ENCODE peak calls at places on chromosomes 11 and 22, in four cellular contexts. V, Z, I and L are unnamed samples.

GRCh38 chr11:65132988-65133700 is 1.2 kb downstream of the SYVN1 start:
- DNase-seq in V (peak; percentile 92), I (no peak), Z (peak; percentile 93), L (peak; percentile 89)

GRCh38 chr11:48162197-48162886 is 54.3 kb upstream of the OR4B1 start:
- DNase-seq in V (no peak), I (no peak), Z (no peak), L (no peak)

GRCh38 chr11:103624708-103625623 is 411.5 kb upstream of the DDI1 start:
- DNase-seq in Z (no peak), I (no peak), V (no peak), L (no peak)

GRCh38 chr11:75505966-75506692 is 19.6 kb downstream of the GDPD5 start:
- DNase-seq in V (no peak), Z (no peak), I (no peak), L (no peak)

GRCh38 chr11:1075341-1075911 is 752 bp downstream of the MUC2 start:
- DNase-seq in I (no peak), V (no peak), Z (peak; percentile 72), L (no peak)

GRCh38 chr11:44445500-44446340 is 119.7 kb upstream of the CD82 start:
- DNase-seq in V (no peak), Z (no peak), I (no peak), L (peak; percentile 10)

GRCh38 chr11:95187730-95188129 is 43.3 kb downstream of the SESN3 start:
- DNase-seq in I (no peak), Z (no peak), V (no peak), L (no peak)

GRCh38 chr11:17603056-17603825 is 56.2 kb downstream of the OTOG start:
- DNase-seq in Z (peak; percentile 59), V (no peak), I (no peak), L (peak; percentile 16)

GRCh38 chr11:126585388-126586302 is 230.2 kb downstream of the ST3GAL4 start:
- DNase-seq in I (peak; percentile 13), Z (peak; percentile 68), V (peak; percentile 22), L (peak; percentile 29)

GRCh38 chr22:17305076-17305475 is 64.2 kb upstream of the CECR2 start:
- DNase-seq in V (no peak), Z (peak; percentile 54), I (no peak), L (peak; percentile 2)

GRCh38 chr22:17303441-17303839 is 65.8 kb upstream of the CECR2 start:
- DNase-seq in V (no peak), I (no peak), Z (peak; percentile 68), L (peak; percentile 13)

GRCh38 chr22:17302616-17303015 is 66.6 kb upstream of the CECR2 start:
- DNase-seq in V (no peak), Z (peak; percentile 35), I (no peak), L (peak; percentile 1)

GRCh38 chr22:17300926-17301325 is 68.3 kb upstream of the CECR2 start:
- DNase-seq in I (no peak), Z (no peak), V (no peak), L (no peak)

GRCh38 chr22:17303840-17304779 is 65.2 kb upstream of the CECR2 start:
- DNase-seq in V (peak; percentile 21), I (no peak), Z (peak; percentile 79), L (peak; percentile 21)
- TF ChIP-seq POLR2AphosphoS5 in V (no peak), I (no peak), Z (no peak), L (no peak)

DNA sequence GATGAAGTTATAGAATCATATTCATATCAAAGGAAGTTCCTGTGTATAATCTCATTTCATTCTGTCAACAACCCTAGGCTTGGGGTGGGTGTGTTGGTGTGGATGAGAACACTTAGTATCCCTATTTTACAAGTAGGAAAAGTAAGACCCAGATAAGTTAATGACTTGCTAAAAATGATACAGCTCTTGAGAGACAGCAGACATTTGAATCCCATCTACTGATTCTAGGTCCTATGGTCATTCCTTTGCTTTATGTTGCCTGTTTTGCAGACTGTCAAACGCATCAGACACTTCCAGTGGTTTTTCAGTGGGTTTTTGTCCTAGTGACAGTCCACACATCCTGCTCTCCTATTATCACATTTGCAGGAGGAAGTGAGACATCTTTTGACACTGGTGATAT is 153.1 kb downstream of the TEAD1 start:
- DNase-seq in I (no peak), V (no peak), Z (no peak), L (no peak)
- H3K4me3 ChIP-seq in I (no peak overlapping the region), V (peak overlapping the region; percentile 28), Z (no peak overlapping the region), L (peak overlapping the region; percentile 46)

DNA sequence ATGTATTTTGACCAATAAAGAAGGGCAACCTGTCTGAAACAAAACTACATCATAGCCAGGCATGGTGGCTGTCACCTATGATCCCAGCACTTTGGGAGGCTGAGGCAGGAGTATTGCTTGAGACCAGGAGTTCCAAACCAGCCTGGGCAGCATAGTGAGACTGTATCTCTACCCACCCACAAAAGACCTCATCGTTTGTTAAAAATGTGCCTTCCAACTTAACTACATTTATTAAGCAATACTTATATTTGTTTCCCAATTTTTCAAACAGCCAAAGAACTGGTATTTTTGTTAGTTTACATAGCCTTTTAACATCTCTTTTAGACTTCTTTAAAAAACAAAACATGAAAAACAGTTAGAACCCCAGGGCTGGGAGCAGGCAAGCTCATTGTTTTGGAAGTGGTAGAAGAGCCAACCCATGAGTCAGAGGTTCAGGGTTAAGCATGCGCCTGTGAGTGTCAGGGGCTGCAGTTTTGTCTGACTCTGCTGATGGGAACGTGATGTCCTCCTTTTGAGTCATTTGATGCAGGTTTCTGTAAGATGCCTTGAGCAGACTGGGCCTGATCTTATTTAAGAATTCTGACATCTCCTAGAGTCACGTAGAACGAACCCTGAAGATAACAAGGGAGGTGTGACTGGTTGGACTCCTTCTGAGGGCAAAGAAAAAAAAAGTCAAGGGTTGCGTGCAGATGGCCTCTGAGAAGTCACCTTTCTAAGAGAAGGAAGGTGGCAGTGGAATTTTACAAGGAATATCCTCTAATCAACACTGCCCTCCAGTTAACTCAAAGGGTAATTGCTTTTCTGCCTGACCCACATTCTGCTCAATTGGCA is 53.8 kb upstream of the CRTAM start:
- DNase-seq in V (no peak), Z (no peak), I (no peak), L (no peak)
- TF ChIP-seq POLR2AphosphoS5 in V (no peak), Z (no peak), I (no peak), L (no peak)

DNA sequence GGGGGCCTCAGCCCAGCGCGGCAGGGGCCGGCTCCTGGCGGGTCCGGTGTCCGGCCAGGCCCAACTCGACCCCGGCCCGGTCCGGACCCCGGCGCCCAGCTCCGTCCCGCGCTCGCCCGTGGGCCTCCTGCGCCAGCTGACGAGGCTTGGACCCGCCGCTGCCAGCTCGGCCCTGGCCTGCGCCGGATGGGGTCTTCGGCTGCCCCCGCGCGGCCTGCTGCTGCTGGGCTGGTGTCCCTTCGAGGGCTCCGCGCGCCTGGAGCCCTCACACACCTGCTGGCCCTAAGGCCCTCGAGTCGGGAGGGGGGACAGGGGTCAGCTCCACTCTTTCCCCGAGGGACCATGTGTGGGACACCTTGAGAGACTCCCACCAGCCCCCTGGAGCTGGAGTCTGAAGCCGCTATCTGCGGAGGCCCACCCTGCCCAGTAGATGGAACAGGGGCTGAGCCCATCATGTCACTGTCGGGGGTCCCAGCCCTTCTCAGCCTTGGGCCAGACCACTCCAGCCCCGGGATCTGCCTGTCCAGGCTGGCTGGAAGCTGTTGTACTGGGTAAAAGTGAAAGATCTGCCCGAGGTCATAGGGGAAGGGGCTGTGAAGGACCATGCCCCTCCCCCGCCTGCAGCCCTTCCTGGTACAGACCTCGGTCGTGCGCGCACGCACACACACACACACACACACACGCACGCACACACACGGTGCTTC is 768 bp upstream of the CDKN1C start:
- DNase-seq in V (no peak), I (no peak), Z (peak; percentile 91), L (no peak)
- H3K4me3 ChIP-seq in V (peak overlapping the region; percentile 80), I (peak overlapping the region; percentile 34), Z (peak overlapping the region; percentile 75), L (peak overlapping the region; percentile 86)

GRCh38 chr11:57485217-57486007 is 25.1 kb downstream of the RTN4RL2 start:
- DNase-seq in Z (no peak), V (no peak), I (no peak), L (no peak)

GRCh38 chr11:57481915-57482781 is 21.8 kb downstream of the RTN4RL2 start:
- DNase-seq in Z (peak; percentile 73), V (no peak), I (no peak), L (no peak)

GRCh38 chr11:57482782-57483569 is 22.6 kb downstream of the RTN4RL2 start:
- DNase-seq in Z (peak; percentile 87), I (no peak), V (peak; percentile 35), L (peak; percentile 44)

GRCh38 chr11:57483570-57483934 is 23.2 kb downstream of the RTN4RL2 start:
- DNase-seq in V (no peak), Z (no peak), I (no peak), L (no peak)

DNA sequence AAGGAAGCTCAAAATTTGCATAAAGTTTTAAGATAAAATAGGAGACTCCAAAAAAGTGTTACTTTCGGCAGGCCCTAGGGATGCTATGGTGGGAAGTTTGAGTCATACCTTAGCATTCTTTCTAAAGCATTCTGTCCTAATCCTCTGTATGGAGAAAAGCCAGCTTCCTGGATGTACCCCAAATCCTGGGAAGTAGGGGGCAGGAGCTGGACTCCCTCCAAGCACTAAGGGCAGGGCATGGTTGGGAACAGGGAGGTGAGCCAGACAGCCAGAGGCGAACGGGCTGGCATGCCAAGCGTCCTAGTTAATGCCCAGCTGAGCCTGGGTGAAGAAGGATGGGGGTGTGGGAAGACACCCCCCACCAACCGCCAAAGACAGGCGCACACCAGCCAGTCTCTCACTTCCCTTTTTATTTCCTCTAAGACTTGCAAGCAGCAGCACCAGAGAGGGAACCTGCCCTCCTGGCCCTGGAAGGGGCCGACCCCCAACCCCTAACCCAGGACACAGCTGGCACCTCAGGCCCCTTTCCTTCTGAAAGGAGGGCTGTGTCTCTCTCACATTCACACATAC is 23.9 kb downstream of the RTN4RL2 start:
- DNase-seq in Z (peak; percentile 86), I (no peak), V (no peak), L (no peak)
- TF ChIP-seq POLR2AphosphoS5 in Z (no peak), I (no peak), V (no peak), L (no peak)

GRCh38 chr11:118223992-118224391 is 819 bp downstream of the JAML start:
- DNase-seq in I (no peak), V (no peak), Z (no peak), L (no peak)

GRCh38 chr11:118223576-118223975 is 1.2 kb downstream of the JAML start:
- DNase-seq in Z (no peak), I (no peak), V (no peak), L (no peak)

GRCh38 chr11:118226294-118226693 is 1.5 kb upstream of the JAML start:
- DNase-seq in Z (no peak), I (no peak), V (no peak), L (no peak)

GRCh38 chr11:118226781-118227180 is 2.0 kb upstream of the JAML start:
- DNase-seq in V (no peak), I (no peak), Z (no peak), L (no peak)

GRCh38 chr11:118224512-118225180 is at the start of gene JAML:
- DNase-seq in V (peak; percentile 60), I (no peak), Z (no peak), L (peak; percentile 29)
- H3K4me3 ChIP-seq in V (no peak within 1 kb of the TSS), I (no peak within 1 kb of the TSS), Z (peak within 1 kb of the TSS; percentile 34), L (peak within 1 kb of the TSS; percentile 31)

GRCh38 chr11:66904981-66905521 is 48.2 kb downstream of the LRFN4 start:
- DNase-seq in Z (no peak), I (no peak), V (no peak), L (no peak)

GRCh38 chr11:66906077-66906929 is 49.4 kb downstream of the LRFN4 start:
- DNase-seq in V (no peak), Z (no peak), I (no peak), L (peak; percentile 78)

GRCh38 chr11:66905631-66906030 is 48.8 kb downstream of the LRFN4 start:
- DNase-seq in Z (no peak), V (no peak), I (no peak), L (no peak)

GRCh38 chr11:66904055-66904454 is 47.2 kb downstream of the LRFN4 start:
- DNase-seq in I (no peak), Z (no peak), V (peak; percentile 66), L (no peak)

GRCh38 chr11:66904561-66904960 is 47.7 kb downstream of the LRFN4 start:
- DNase-seq in Z (no peak), I (no peak), V (no peak), L (no peak)
- TF ChIP-seq POLR2AphosphoS5 in Z (no peak), I (no peak), V (no peak), L (no peak)